ENCODE peak calls at places on chromosomes 16 and 17, in six cellular contexts. One of them, this sample, is unnamed. For H3K79me2, the result is how much of the 10 kb centered on the place peaks cover.

GRCh38 chr17:79009397-79010303 is at the start of gene CANT1:
- DNase-seq in PC-9: peak
- DNase-seq in HCT116: peak
- DNase-seq in mesendoderm: peak
- DNase-seq in neural progenitor cell: peak
- DNase-seq in fibroblast of lung: peak
- DNase-seq in this sample: peak

GRCh38 chr17:48718781-48719641 is 3.3 kb downstream of the PRAC1 start:
- DNase-seq in PC-9: no peak
- DNase-seq in HCT116: no peak
- DNase-seq in mesendoderm: peak
- DNase-seq in neural progenitor cell: peak
- DNase-seq in fibroblast of lung: no peak
- DNase-seq in this sample: no peak

GRCh38 chr17:39617446-39618251 is 9.1 kb upstream of the PPP1R1B start:
- DNase-seq in PC-9: peak
- DNase-seq in HCT116: no peak
- DNase-seq in mesendoderm: no peak
- DNase-seq in neural progenitor cell: peak
- DNase-seq in fibroblast of lung: peak
- DNase-seq in this sample: peak

GRCh38 chr17:67460097-67460496 is 83.0 kb downstream of the PITPNC1 start:
- DNase-seq in PC-9: no peak
- DNase-seq in HCT116: no peak
- DNase-seq in mesendoderm: no peak
- DNase-seq in neural progenitor cell: peak
- DNase-seq in fibroblast of lung: no peak
- DNase-seq in this sample: no peak

GRCh38 chr17:46736100-46736499 is 82.4 kb downstream of the WNT3 start:
- DNase-seq in PC-9: no peak
- DNase-seq in HCT116: no peak
- DNase-seq in mesendoderm: no peak
- DNase-seq in neural progenitor cell: no peak
- DNase-seq in fibroblast of lung: no peak
- DNase-seq in this sample: peak

GRCh38 chr16:31142109-31143035 is 6.8 kb upstream of the PRSS8 start:
- DNase-seq in PC-9: peak
- DNase-seq in HCT116: peak
- DNase-seq in mesendoderm: peak
- DNase-seq in neural progenitor cell: peak
- DNase-seq in fibroblast of lung: peak
- DNase-seq in this sample: peak

GRCh38 chr16:28149016-28149888 is 62.5 kb downstream of the XPO6 start:
- DNase-seq in PC-9: no peak
- DNase-seq in HCT116: no peak
- DNase-seq in mesendoderm: no peak
- DNase-seq in neural progenitor cell: no peak
- DNase-seq in fibroblast of lung: no peak
- DNase-seq in this sample: no peak

GRCh38 chr17:5695480-5695879 is 111.2 kb upstream of the NLRP1 start:
- DNase-seq in PC-9: no peak
- DNase-seq in HCT116: no peak
- DNase-seq in mesendoderm: peak
- DNase-seq in neural progenitor cell: no peak
- DNase-seq in fibroblast of lung: no peak
- DNase-seq in this sample: no peak

GRCh38 chr17:52410781-52411180 is 252.3 kb upstream of the CA10 start:
- DNase-seq in PC-9: no peak
- DNase-seq in HCT116: no peak
- DNase-seq in mesendoderm: no peak
- DNase-seq in neural progenitor cell: no peak
- DNase-seq in fibroblast of lung: no peak
- DNase-seq in this sample: no peak

GRCh38 chr16:11727945-11728543 is 14.6 kb downstream of the TXNDC11 start:
- DNase-seq in PC-9: no peak
- DNase-seq in HCT116: no peak
- DNase-seq in mesendoderm: no peak
- DNase-seq in neural progenitor cell: no peak
- DNase-seq in fibroblast of lung: no peak
- DNase-seq in this sample: no peak

GRCh38 chr17:67652433-67652832 is 65.3 kb upstream of the NOL11 start:
- DNase-seq in PC-9: no peak
- DNase-seq in HCT116: no peak
- DNase-seq in mesendoderm: no peak
- DNase-seq in neural progenitor cell: no peak
- DNase-seq in fibroblast of lung: no peak
- DNase-seq in this sample: no peak

GRCh38 chr17:58277107-58277506 is 3.6 kb downstream of the MPO start:
- DNase-seq in PC-9: no peak
- DNase-seq in HCT116: peak
- DNase-seq in mesendoderm: peak
- DNase-seq in neural progenitor cell: peak
- DNase-seq in fibroblast of lung: no peak
- DNase-seq in this sample: peak

GRCh38 chr16:70437017-70437581 is 1.8 kb downstream of the ST3GAL2 start:
- DNase-seq in PC-9: no peak
- DNase-seq in HCT116: no peak
- DNase-seq in mesendoderm: peak
- DNase-seq in neural progenitor cell: peak
- DNase-seq in fibroblast of lung: peak
- DNase-seq in this sample: peak

GRCh38 chr16:27302126-27302525 is 11.6 kb upstream of the IL4R start:
- DNase-seq in PC-9: no peak
- DNase-seq in HCT116: no peak
- DNase-seq in mesendoderm: no peak
- DNase-seq in neural progenitor cell: no peak
- DNase-seq in fibroblast of lung: no peak
- DNase-seq in this sample: peak

GRCh38 chr16:28950648-28951409 is at the start of gene NFATC2IP:
- DNase-seq in PC-9: peak
- DNase-seq in HCT116: peak
- DNase-seq in mesendoderm: peak
- DNase-seq in neural progenitor cell: peak
- DNase-seq in fibroblast of lung: peak
- DNase-seq in this sample: peak

GRCh38 chr17:63698886-63699637 is 863 bp downstream of the LIMD2 start:
- DNase-seq in PC-9: no peak
- DNase-seq in HCT116: no peak
- DNase-seq in mesendoderm: peak
- DNase-seq in neural progenitor cell: peak
- DNase-seq in fibroblast of lung: peak
- DNase-seq in this sample: peak

DNA sequence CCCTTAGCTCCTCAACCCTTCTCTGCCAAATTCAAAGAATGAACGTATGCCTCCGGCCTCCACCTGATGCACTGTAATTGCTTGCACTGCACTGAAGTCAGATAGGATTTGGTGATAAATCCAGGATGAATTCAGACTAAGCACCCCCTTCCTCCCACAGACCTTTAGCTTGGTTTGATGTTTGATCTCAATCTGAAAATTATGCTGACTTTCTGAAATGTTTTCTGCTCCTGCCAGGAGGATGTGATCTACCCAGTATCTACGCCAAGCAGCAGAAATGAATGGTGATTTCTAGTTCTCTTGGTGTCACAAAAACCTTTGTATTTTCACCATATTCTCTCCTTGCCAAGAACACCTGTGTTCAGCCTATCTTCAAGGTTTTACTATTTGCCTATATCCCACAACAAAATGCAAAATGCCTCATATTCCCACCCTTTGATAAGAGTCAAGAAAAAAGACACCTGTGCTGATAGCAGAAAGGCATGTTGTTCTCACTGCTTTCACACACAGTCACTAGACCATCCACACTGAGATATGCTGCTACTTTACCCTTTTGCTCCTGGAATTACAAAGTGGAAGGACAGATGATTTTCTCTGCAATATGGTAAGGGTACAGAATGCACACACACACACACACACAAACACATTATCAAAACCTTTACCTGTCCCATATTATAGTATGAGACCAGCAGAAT is 14.7 kb downstream of the RFFL start:
- DNase-seq in PC-9: no peak
- DNase-seq in HCT116: no peak
- DNase-seq in mesendoderm: no peak
- DNase-seq in neural progenitor cell: no peak
- DNase-seq in fibroblast of lung: no peak
- DNase-seq in this sample: no peak
- H3K79me2 ChIP-seq in PC-9: under half
- H3K79me2 ChIP-seq in HCT116: under half
- H3K79me2 ChIP-seq in mesendoderm: under half
- H3K79me2 ChIP-seq in neural progenitor cell: under half
- H3K79me2 ChIP-seq in fibroblast of lung: under half
- H3K79me2 ChIP-seq in this sample: under half

GRCh38 chr17:66272699-66273390 is 29.6 kb upstream of the PRKCA start:
- DNase-seq in PC-9: peak
- DNase-seq in HCT116: no peak
- DNase-seq in mesendoderm: no peak
- DNase-seq in neural progenitor cell: no peak
- DNase-seq in fibroblast of lung: peak
- DNase-seq in this sample: no peak
- H3K4me3 ChIP-seq in PC-9: peak
- H3K4me3 ChIP-seq in HCT116: no peak
- H3K4me3 ChIP-seq in mesendoderm: no peak
- H3K4me3 ChIP-seq in neural progenitor cell: no peak
- H3K4me3 ChIP-seq in fibroblast of lung: no peak
- H3K4me3 ChIP-seq in this sample: no peak

DNA sequence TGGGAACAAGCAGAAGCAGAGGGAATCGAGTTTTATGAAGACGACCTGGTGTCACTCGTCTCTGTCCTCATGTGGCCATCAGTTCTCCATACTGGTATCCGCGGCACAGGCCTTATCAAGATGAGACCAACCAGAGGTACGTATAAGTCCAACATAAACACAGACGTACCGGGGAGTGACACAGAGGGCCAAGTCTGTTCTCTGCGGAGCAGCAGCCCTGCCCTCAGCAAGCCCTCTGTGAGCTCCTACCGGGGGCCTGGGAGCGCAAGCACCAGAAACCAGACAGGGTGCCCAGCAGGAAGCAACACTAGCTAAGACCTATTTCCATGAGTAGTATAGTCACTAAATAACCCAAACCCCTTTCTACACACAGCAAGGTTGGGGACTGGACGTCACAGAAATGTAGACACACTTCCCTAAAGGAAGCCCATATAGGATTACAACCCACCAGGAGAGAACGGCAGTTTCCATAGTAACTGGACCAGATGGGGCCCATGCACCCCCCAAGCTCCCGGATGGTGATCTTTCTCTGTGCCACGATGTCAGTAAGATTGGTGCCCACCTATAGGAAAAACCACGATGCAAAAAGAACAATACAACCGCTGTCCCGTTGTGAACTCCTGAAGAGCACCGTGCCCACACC is 911 bp downstream of the ARL16 start:
- DNase-seq in PC-9: no peak
- DNase-seq in HCT116: no peak
- DNase-seq in mesendoderm: no peak
- DNase-seq in neural progenitor cell: peak
- DNase-seq in fibroblast of lung: peak
- DNase-seq in this sample: no peak
- H3K79me2 ChIP-seq in PC-9: half or more
- H3K79me2 ChIP-seq in HCT116: half or more
- H3K79me2 ChIP-seq in mesendoderm: under half
- H3K79me2 ChIP-seq in neural progenitor cell: half or more
- H3K79me2 ChIP-seq in fibroblast of lung: half or more
- H3K79me2 ChIP-seq in this sample: half or more

GRCh38 chr17:42072323-42073187 is 22.2 kb upstream of the C17orf113 start:
- DNase-seq in PC-9: peak
- DNase-seq in HCT116: no peak
- DNase-seq in mesendoderm: no peak
- DNase-seq in neural progenitor cell: peak
- DNase-seq in fibroblast of lung: no peak
- DNase-seq in this sample: no peak
- H3K4me3 ChIP-seq in PC-9: no peak
- H3K4me3 ChIP-seq in HCT116: no peak
- H3K4me3 ChIP-seq in mesendoderm: no peak
- H3K4me3 ChIP-seq in neural progenitor cell: peak
- H3K4me3 ChIP-seq in fibroblast of lung: no peak
- H3K4me3 ChIP-seq in this sample: no peak

GRCh38 chr16:60123387-60124023 is 1389.4 kb upstream of the GOT2 start:
- DNase-seq in PC-9: no peak
- DNase-seq in HCT116: no peak
- DNase-seq in mesendoderm: no peak
- DNase-seq in neural progenitor cell: no peak
- DNase-seq in fibroblast of lung: peak
- DNase-seq in this sample: no peak

DNA sequence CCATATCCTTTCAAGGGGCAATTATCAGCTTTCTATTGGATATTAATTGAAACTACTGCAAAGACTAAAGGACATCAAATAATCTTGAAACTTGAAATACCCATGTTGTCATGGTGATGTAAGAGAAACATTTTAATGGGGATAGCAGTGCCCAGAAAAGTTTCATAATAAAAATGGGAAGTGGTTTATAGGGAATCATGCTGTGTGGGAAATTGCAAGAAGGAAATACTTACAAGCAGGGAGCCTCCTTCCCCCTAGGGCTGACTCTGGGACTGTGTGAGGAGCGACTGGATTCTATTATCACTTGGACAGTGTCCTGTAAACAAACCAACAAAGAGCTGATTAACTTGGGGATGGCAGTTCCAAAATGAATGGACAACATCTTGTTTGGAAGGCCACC is 1393.1 kb upstream of the GOT2 start:
- DNase-seq in PC-9: no peak
- DNase-seq in HCT116: no peak
- DNase-seq in mesendoderm: no peak
- DNase-seq in neural progenitor cell: no peak
- DNase-seq in fibroblast of lung: no peak
- DNase-seq in this sample: no peak
- H3K79me2 ChIP-seq in PC-9: under half
- H3K79me2 ChIP-seq in HCT116: under half
- H3K79me2 ChIP-seq in mesendoderm: under half
- H3K79me2 ChIP-seq in neural progenitor cell: under half
- H3K79me2 ChIP-seq in fibroblast of lung: under half
- H3K79me2 ChIP-seq in this sample: under half